ENCODE peak calls at places on chromosomes 2 and 18, in seven cellular contexts. K, L, Q, N, X, Y and A are unnamed samples.

GRCh38 chr18:24014986-24015896 is 687 bp downstream of the TTC39C start:
- DNase-seq in N (no peak), Y (peak; percentile 13), K (peak; percentile 27), X (peak; percentile 86), Q (no peak), L (peak; percentile 76), A (no peak)

GRCh38 chr2:100365434-100365833 is 43.1 kb upstream of the LONRF2 start:
- DNase-seq in Y (no peak), K (no peak), Q (no peak), L (peak; percentile 93), X (no peak), N (no peak), A (peak; percentile 16)

GRCh38 chr18:51588616-51589015 is 391.1 kb upstream of the MEX3C start:
- DNase-seq in Y (no peak), Q (no peak), N (no peak), K (no peak), X (no peak), L (no peak), A (no peak)

GRCh38 chr18:49949991-49950395 is 136.7 kb upstream of the ACAA2 start:
- DNase-seq in N (no peak), Y (no peak), Q (no peak), L (no peak), K (no peak), X (no peak), A (no peak)

GRCh38 chr2:53593891-53594585 is 173.6 kb upstream of the CHAC2 start:
- DNase-seq in L (peak; percentile 55), Q (no peak), K (no peak), Y (no peak), X (no peak), N (no peak), A (no peak)

GRCh38 chr2:230202430-230203109 is 17.2 kb downstream of the SP110 start:
- DNase-seq in Q (peak; percentile 60), L (no peak), X (no peak), K (no peak), Y (no peak), N (no peak), A (no peak)

GRCh38 chr2:226080323-226080722 is 680.8 kb downstream of the NYAP2 start:
- DNase-seq in K (no peak), Q (no peak), L (peak; percentile 93), N (no peak), Y (no peak), X (no peak), A (no peak)

GRCh38 chr2:197075754-197076337 is 149.3 kb upstream of the PGAP1 start:
- DNase-seq in N (no peak), Q (no peak), Y (peak; percentile 10), L (no peak), X (no peak), K (no peak), A (peak; percentile 24)

GRCh38 chr2:17976871-17977746 is 98.6 kb downstream of the KCNS3 start:
- DNase-seq in K (no peak), Y (no peak), Q (no peak), X (no peak), L (peak; percentile 100), N (no peak), A (no peak)

GRCh38 chr2:171880774-171881173 is 13.3 kb downstream of the SLC25A12 start:
- DNase-seq in Q (no peak), N (no peak), L (no peak), X (no peak), K (no peak), Y (no peak), A (no peak)
- TF ChIP-seq RFX5 in Q (no peak), N (no peak), L (no peak), X (no peak), K (no peak), Y (no peak), A (no peak)

DNA sequence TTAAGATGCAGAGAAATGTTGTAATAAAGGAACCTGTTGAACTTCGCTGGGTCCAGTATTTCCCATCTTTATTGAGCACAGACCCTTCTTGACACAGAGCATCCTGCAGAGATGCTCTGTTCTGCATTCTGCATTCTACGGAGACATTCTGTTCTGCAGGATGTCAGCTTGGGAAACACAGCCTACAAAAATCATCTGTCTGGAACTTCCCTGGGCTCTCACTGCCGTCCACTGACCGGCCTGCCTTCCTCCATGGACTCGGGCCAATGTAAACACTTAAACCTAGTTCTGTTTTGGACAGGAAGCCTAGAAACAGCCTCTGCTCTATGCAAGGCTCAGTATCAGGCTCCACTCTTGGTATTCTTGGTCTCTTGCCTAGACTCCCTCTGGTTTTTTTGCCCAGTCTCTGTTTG is 90.0 kb upstream of the PPP1CB start:
- DNase-seq in X (peak; percentile 63), Y (no peak), N (no peak), Q (no peak), K (no peak), L (peak; percentile 88), A (no peak)
- TF ChIP-seq RFX5 in X (no peak), Y (no peak), N (no peak), Q (no peak), K (no peak), L (no peak), A (no peak)

DNA sequence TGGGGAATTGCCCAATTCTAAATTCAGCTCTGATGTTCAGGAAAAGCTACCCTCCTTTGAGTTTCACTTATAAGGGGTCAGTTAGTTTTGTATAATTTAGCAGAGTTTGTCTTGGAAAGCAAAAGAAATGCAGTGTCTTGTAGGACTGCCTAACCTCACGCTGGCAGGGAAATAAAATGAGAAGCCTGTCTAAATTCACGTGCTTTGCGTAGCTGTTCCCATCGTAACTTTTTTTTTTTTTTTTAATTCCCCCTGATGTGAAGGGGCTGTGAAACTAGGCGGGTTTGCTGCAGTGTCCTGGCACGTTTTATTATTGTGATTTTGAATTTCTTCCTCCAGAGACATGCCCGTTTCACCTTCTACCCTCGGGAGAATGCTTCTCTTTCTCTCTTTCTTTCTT is 2.1 kb downstream of the MEIS1 start:
- DNase-seq in K (no peak), Y (no peak), N (no peak), Q (no peak), L (no peak), X (no peak), A (no peak)
- TF ChIP-seq RFX5 in K (no peak), Y (no peak), N (no peak), Q (no peak), L (no peak), X (no peak), A (no peak)

GRCh38 chr18:5961097-5961827 is 65.9 kb upstream of the TMEM200C start:
- DNase-seq in L (no peak), X (no peak), Y (no peak), K (no peak), Q (no peak), N (no peak), A (no peak)
- TF ChIP-seq RFX5 in L (no peak), X (no peak), Y (no peak), K (no peak), Q (no peak), N (no peak), A (no peak)

GRCh38 chr2:72083751-72084583 is 63.7 kb downstream of the CYP26B1 start:
- DNase-seq in Q (no peak), X (no peak), Y (no peak), N (no peak), K (no peak), L (no peak), A (no peak)
- TF ChIP-seq RFX5 in Q (no peak), X (no peak), Y (no peak), N (no peak), K (no peak), L (no peak), A (no peak)

DNA sequence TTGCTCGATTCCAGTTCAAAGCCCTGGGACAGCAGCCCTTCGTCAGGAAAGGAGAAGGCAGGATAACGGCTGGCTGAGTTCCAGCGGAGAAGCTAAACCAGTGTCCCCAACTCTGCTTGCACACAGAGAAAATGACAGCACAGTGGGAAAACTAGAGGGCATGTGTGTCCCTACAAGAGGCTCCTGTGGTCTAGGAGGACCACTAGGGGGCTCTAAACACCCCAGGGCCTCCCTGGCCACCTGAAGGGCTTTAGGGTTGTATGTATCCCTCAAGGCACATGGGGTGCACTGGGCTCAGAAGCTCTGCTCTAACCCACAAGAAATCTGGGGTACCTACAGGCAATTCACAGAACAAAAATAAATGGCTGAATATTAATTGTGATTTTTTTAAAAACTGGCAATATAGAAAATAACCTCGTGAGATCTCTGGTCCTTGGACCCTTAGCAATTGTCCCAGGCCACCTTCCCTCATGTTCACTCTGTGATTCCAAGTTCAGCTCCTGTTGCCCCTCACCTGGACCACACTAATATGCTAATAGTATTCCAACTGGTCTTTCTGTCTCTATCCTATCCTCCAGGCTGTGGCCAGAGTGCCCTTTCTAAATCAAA is 17.5 kb downstream of the STAT1 start:
- DNase-seq in L (peak; percentile 34), Q (no peak), K (peak; percentile 74), Y (peak; percentile 70), X (peak; percentile 66), N (peak; percentile 50), A (peak; percentile 65)
- TF ChIP-seq RFX5 in L (no peak), Q (no peak), K (no peak), Y (no peak), X (no peak), N (no peak), A (no peak)

DNA sequence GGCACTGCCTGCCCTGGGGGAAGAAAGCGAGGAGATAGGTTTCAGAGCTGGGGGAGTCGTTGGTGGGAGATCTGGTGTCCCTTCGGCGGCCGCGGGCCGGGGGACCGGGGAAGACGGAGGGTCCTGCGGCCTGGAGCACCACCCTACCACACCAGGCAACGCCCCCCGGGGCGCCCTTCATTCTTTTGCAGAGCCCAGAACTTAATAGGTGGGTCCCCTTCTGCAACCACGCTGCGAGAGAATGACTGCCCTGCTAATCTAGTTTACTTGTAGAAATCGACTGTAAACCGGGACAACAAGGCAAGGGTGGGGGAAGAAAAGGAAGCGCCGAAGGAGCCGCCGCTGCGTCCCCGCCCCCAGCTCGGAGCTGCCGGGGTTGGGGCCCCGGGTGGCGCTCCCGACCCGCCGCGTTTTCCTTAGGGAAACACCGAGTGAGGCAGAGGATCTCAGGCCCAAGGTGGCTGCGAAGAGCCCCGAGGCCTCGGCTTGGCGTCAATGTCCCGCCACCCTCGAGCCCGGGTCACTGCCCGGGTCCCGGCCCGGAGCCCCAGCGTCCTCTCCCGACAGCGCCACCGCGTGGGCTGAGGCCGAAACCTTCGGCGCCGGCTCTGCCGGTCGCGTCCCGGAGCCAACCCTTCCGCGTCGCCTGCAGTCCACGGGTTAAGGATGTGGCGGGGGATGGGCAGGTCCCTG is 5.4 kb upstream of the SATB2 start:
- DNase-seq in Q (no peak), N (peak; percentile 91), L (peak; percentile 47), X (peak; percentile 90), Y (no peak), K (peak; percentile 86), A (no peak)
- TF ChIP-seq RFX5 in Q (no peak), N (no peak), L (no peak), X (no peak), Y (no peak), K (no peak), A (no peak)